ENCODE peak calls at places on chromosomes 4 and X, in six cellular contexts. L is GM20000, T is activated B cell treated with CpG ODN at 0.5 μM for 24 hours, F is MCF 10A, Y is dorsolateral prefrontal cortex, K is mesothelial cell of epicardium. N is an unnamed sample.

GRCh38 chrX:10813761-10814160 is 193.4 kb upstream of the MID1 start:
- DNase-seq in Y (no peak), T (no peak), K (no peak), L (no peak), F (peak), N (no peak)

GRCh38 chr4:176498857-176499256 is 179.1 kb downstream of the SPCS3 start:
- DNase-seq in Y (no peak), L (no peak), K (no peak), F (no peak), T (no peak), N (no peak)

GRCh38 chr4:151238477-151238876 is 38.5 kb upstream of the PRSS48 start:
- DNase-seq in L (no peak), T (no peak), Y (no peak), F (no peak), K (no peak), N (no peak)

GRCh38 chr4:164876680-164877324 is at the start of gene APELA:
- DNase-seq in Y (no peak), T (no peak), L (peak), K (no peak), F (no peak), N (no peak)

GRCh38 chr4:76203541-76203940 is 10.1 kb downstream of the SCARB2 start:
- DNase-seq in Y (no peak), K (peak), L (no peak), T (no peak), F (no peak), N (no peak)

GRCh38 chrX:13254870-13255269 is 65.0 kb downstream of the ATXN3L start:
- DNase-seq in F (no peak), Y (no peak), L (no peak), K (no peak), T (no peak), N (no peak)

GRCh38 chr4:88108747-88109122 is 49.7 kb downstream of the ABCG2 start:
- DNase-seq in F (no peak), Y (no peak), T (no peak), L (no peak), K (no peak), N (no peak)

GRCh38 chr4:175531405-175532091 is 280.5 kb downstream of the GPM6A start:
- DNase-seq in F (peak), T (no peak), K (no peak), Y (no peak), L (no peak), N (no peak)

GRCh38 chr4:6955261-6955911 is 45.8 kb downstream of the TBC1D14 start:
- DNase-seq in F (no peak), L (no peak), Y (no peak), T (no peak), K (no peak), N (no peak)

GRCh38 chr4:123133397-123134050 is 211.1 kb upstream of the NUDT6 start:
- DNase-seq in K (no peak), F (no peak), Y (no peak), L (no peak), T (no peak), N (no peak)

GRCh38 chrX:50333308-50333707 is 128.7 kb downstream of the CCNB3 start:
- DNase-seq in F (no peak), T (no peak), Y (no peak), L (no peak), K (no peak), N (no peak)

DNA sequence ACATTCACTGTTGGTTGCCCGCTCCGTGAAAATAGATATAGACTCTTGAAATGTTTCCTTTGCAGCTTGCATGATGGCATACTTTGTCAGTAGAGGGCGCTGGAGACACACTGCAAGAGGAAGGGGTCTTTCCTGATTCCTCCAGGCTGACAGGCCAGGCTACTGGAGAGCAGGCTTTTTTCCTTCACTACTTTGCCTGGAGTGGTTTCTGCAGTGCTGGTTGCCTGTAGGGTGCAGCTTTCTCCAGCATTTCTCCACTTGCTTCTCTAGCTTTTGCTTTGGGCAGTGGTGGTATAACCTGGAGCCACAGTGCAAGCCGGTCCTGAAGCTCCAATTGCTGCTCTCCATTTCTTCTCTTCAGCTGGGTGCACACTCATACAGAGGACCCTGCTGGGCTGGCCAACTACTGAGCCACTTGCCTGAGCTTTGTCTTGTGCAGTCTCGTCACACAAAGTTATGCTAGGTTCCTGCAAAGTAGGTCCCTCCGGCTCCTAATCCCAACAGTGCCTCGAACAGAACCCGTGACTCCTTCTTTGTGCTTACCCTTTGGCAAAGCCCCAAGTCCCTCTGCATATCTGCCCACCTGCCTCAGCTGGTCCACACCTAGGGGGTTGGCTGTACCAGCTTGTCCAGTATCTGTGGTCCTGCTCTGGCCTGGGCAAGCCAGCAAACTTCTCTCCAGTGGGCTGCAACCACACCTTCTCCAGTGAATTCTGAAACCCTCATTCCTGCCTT is 46.3 kb downstream of the RASSF6 start:
- DNase-seq in F (peak), K (peak), L (peak), T (peak), Y (peak), N (no peak)
- TF ChIP-seq CTCF in F (peak), K (peak), L (peak), T (no peak), Y (peak), N (peak)

DNA sequence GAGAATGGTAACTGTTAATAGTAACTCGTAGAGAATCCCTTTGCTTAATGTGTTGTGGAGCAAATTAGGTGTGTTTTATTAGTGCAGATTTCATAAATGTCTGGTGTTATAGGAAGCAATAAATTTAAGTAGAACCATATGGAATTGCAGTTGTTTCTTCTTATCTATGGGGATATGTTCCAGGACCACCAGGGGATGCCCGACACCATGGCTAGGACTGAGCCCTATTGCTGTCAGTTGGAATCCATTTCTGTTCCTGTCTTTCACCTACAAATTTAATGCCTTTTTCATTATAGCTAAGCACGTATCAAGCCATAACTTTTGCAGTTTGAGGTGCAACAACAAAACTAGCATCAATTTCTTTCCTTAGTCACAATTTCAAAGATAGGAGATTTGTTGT is 72.5 kb downstream of the DDIT4L start:
- DNase-seq in K (no peak), F (no peak), L (no peak), Y (no peak), T (no peak), N (no peak)
- TF ChIP-seq CTCF in K (no peak), F (no peak), L (no peak), Y (no peak), T (no peak), N (no peak)

DNA sequence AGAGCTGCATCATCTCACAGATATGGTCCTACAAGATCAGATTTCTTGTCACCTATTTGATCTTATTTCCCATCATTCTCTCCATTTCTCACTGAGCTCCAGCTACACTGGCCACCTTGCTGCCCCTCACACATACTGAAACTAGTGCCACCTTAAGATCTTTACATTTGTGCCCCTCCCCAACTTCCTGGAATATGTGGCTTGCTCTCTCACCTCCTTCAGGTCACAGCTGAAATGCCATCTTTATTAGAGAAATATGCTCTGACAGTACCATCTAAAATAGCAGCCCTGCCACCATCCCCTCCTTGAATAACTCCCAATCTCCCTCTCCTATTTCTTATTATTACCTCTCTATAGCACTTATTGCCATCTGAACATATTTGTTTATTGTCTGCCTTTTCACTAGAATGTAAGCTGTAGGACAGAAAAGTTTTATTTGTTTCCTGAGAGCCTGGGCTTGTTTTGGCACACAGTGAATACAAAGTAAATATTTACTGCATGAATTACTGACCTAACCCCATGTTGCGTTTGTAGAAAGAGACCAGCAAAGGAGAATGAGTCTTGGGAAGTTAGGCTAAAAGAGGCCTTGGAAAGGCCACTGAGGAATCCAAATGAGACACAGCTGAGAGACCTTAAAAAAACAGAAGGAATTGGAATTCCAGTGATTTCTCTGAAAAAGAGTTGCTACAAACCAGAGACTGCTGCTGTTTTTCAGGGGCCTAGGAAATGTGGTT is 22.7 kb downstream of the DYNLT3 start:
- DNase-seq in K (no peak), T (no peak), F (no peak), L (no peak), Y (no peak), N (no peak)
- TF ChIP-seq CTCF in K (no peak), T (no peak), F (no peak), L (no peak), Y (no peak), N (no peak)

GRCh38 chrX:119391279-119391678 is 7.9 kb upstream of the SLC25A43 start:
- DNase-seq in T (no peak), K (no peak), F (peak), Y (no peak), L (no peak), N (no peak)
- TF ChIP-seq CTCF in T (no peak), K (no peak), F (peak), Y (no peak), L (no peak), N (peak)

GRCh38 chr4:182835006-182835740 is 82.0 kb downstream of the DCTD start:
- DNase-seq in L (no peak), F (no peak), T (no peak), Y (no peak), K (no peak), N (no peak)
- TF ChIP-seq CTCF in L (no peak), F (no peak), T (no peak), Y (no peak), K (no peak), N (no peak)

DNA sequence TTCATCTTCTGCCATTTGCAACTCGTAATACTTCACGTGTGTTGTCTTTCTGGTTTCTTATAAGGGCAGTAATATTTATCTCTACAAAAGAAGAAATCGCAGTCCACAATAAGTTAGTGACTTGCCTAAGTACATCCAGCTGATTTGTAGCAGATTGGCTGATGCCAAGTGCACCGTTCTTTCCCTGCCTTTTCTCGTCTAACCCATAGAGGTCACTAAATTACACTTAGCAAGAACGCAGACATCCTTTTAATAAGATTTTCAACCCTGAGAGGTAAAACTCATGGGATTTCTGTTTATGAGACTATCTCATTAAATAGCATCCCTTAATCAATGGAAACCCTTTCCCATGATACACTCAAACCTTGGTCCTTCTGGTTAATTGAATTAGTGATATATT is 408.6 kb upstream of the ACTRT1 start:
- DNase-seq in K (no peak), L (no peak), T (no peak), F (peak), Y (no peak), N (no peak)
- TF ChIP-seq CTCF in K (no peak), L (no peak), T (no peak), F (no peak), Y (no peak), N (no peak)

GRCh38 chrX:141278306-141278705 is 36.0 kb upstream of the SPANXC start:
- DNase-seq in Y (no peak), K (no peak), F (peak), L (no peak), T (no peak), N (no peak)
- TF ChIP-seq CTCF in Y (peak), K (no peak), F (peak), L (no peak), T (no peak), N (no peak)

GRCh38 chrX:104486691-104487090 is 79.3 kb upstream of the IL1RAPL2 start:
- DNase-seq in K (no peak), L (no peak), F (no peak), T (no peak), Y (no peak), N (no peak)

DNA sequence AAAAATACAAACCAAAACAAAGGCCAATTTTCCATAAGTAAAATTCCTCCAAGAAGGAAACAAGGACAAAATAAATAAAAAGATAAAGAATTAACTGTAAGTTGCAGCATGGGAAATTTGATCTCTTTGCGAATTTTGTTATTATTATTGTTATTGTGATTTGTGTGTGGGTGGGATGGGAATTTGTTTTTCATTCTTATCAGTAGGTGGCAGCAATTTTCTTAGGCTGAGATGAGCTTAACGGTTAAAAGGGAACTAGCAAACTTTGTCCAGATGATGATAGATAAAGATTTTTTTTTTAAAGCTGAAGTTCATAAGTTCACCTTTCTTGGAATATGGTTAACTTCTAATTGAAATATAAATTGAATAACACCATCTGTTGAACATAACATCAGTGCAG is 83.2 kb upstream of the IL1RAPL2 start:
- DNase-seq in F (peak), Y (no peak), T (no peak), L (no peak), K (no peak), N (no peak)
- TF ChIP-seq CTCF in F (peak), Y (no peak), T (no peak), L (no peak), K (no peak), N (no peak)